ENCODE peak calls at places on chromosomes 5 and 9, in five cellular contexts. One of them, this sample, is unnamed. For H3K27me3, the result is how much of the 10 kb centered on the place peaks cover.

GRCh38 chr9:11992866-11993265 is 700.3 kb upstream of the TYRP1 start:
- DNase-seq in heart left ventricle: no peak
- DNase-seq in mammary epithelial cell: no peak
- DNase-seq in tibial nerve: no peak
- DNase-seq in right atrium auricular region: no peak
- DNase-seq in this sample: no peak

GRCh38 chr5:114419941-114420340 is 58.1 kb downstream of the KCNN2 start:
- DNase-seq in heart left ventricle: no peak
- DNase-seq in mammary epithelial cell: no peak
- DNase-seq in tibial nerve: no peak
- DNase-seq in right atrium auricular region: no peak
- DNase-seq in this sample: no peak

GRCh38 chr9:89278997-89279739 is 31.8 kb upstream of the CKS2 start:
- DNase-seq in heart left ventricle: no peak
- DNase-seq in mammary epithelial cell: peak
- DNase-seq in tibial nerve: peak
- DNase-seq in right atrium auricular region: no peak
- DNase-seq in this sample: no peak

GRCh38 chr9:128005938-128006337 is 25.1 kb upstream of the EEIG1 start:
- DNase-seq in heart left ventricle: peak
- DNase-seq in mammary epithelial cell: no peak
- DNase-seq in tibial nerve: no peak
- DNase-seq in right atrium auricular region: no peak
- DNase-seq in this sample: peak

GRCh38 chr9:5336683-5337082 is 3.0 kb downstream of the RLN1 start:
- DNase-seq in heart left ventricle: no peak
- DNase-seq in mammary epithelial cell: no peak
- DNase-seq in tibial nerve: no peak
- DNase-seq in right atrium auricular region: no peak
- DNase-seq in this sample: no peak

GRCh38 chr9:87069690-87070089 is 122.4 kb upstream of the GAS1 start:
- DNase-seq in heart left ventricle: no peak
- DNase-seq in mammary epithelial cell: no peak
- DNase-seq in tibial nerve: no peak
- DNase-seq in right atrium auricular region: no peak
- DNase-seq in this sample: no peak

GRCh38 chr5:93611900-93612898 is 29.2 kb downstream of the NR2F1 start:
- DNase-seq in heart left ventricle: no peak
- DNase-seq in mammary epithelial cell: peak
- DNase-seq in tibial nerve: no peak
- DNase-seq in right atrium auricular region: no peak
- DNase-seq in this sample: no peak

GRCh38 chr5:78698218-78698751 is 49.7 kb upstream of the LHFPL2 start:
- DNase-seq in heart left ventricle: peak
- DNase-seq in mammary epithelial cell: peak
- DNase-seq in tibial nerve: peak
- DNase-seq in right atrium auricular region: peak
- DNase-seq in this sample: peak

GRCh38 chr5:11496127-11496719 is 408.0 kb downstream of the CTNND2 start:
- DNase-seq in heart left ventricle: no peak
- DNase-seq in mammary epithelial cell: peak
- DNase-seq in tibial nerve: no peak
- DNase-seq in right atrium auricular region: no peak
- DNase-seq in this sample: no peak

GRCh38 chr9:738209-738915 is 103.1 kb upstream of the DMRT1 start:
- DNase-seq in heart left ventricle: peak
- DNase-seq in mammary epithelial cell: peak
- DNase-seq in tibial nerve: no peak
- DNase-seq in right atrium auricular region: peak
- DNase-seq in this sample: peak

GRCh38 chr9:70229579-70229978 is 29.2 kb upstream of the SMC5 start:
- DNase-seq in heart left ventricle: no peak
- DNase-seq in mammary epithelial cell: peak
- DNase-seq in tibial nerve: no peak
- DNase-seq in right atrium auricular region: no peak
- DNase-seq in this sample: no peak

GRCh38 chr5:180540050-180540694 is 46.0 kb downstream of the CNOT6 start:
- DNase-seq in heart left ventricle: no peak
- DNase-seq in mammary epithelial cell: no peak
- DNase-seq in tibial nerve: no peak
- DNase-seq in right atrium auricular region: no peak
- DNase-seq in this sample: no peak

GRCh38 chr9:133956520-133957076 is 35.5 kb downstream of the VAV2 start:
- DNase-seq in heart left ventricle: no peak
- DNase-seq in mammary epithelial cell: peak
- DNase-seq in tibial nerve: no peak
- DNase-seq in right atrium auricular region: no peak
- DNase-seq in this sample: no peak

GRCh38 chr9:89721971-89722530 is 117.2 kb downstream of the GADD45G start:
- DNase-seq in heart left ventricle: no peak
- DNase-seq in mammary epithelial cell: no peak
- DNase-seq in tibial nerve: no peak
- DNase-seq in right atrium auricular region: no peak
- DNase-seq in this sample: no peak

GRCh38 chr9:76615149-76615548 is 149.1 kb upstream of the PCA3 start:
- DNase-seq in heart left ventricle: no peak
- DNase-seq in mammary epithelial cell: no peak
- DNase-seq in tibial nerve: no peak
- DNase-seq in right atrium auricular region: no peak
- DNase-seq in this sample: no peak

GRCh38 chr9:35370241-35370640 is 119.7 kb upstream of the RUSC2 start:
- DNase-seq in heart left ventricle: no peak
- DNase-seq in mammary epithelial cell: no peak
- DNase-seq in tibial nerve: no peak
- DNase-seq in right atrium auricular region: no peak
- DNase-seq in this sample: no peak

GRCh38 chr5:117588611-117589010 is 1014.0 kb upstream of the SEMA6A start:
- DNase-seq in heart left ventricle: no peak
- DNase-seq in mammary epithelial cell: no peak
- DNase-seq in tibial nerve: no peak
- DNase-seq in right atrium auricular region: no peak
- DNase-seq in this sample: no peak

GRCh38 chr5:39106332-39106731 is 32.1 kb upstream of the RICTOR start:
- DNase-seq in heart left ventricle: no peak
- DNase-seq in mammary epithelial cell: no peak
- DNase-seq in tibial nerve: no peak
- DNase-seq in right atrium auricular region: no peak
- DNase-seq in this sample: no peak
- TF ChIP-seq CTCF in heart left ventricle: no peak
- TF ChIP-seq CTCF in mammary epithelial cell: peak
- TF ChIP-seq CTCF in tibial nerve: peak
- TF ChIP-seq CTCF in right atrium auricular region: peak
- TF ChIP-seq CTCF in this sample: no peak

GRCh38 chr9:116280529-116280928 is 126.9 kb downstream of the PAPPA start:
- DNase-seq in heart left ventricle: no peak
- DNase-seq in mammary epithelial cell: peak
- DNase-seq in tibial nerve: no peak
- DNase-seq in right atrium auricular region: no peak
- DNase-seq in this sample: no peak

GRCh38 chr9:116276651-116277121 is 123.1 kb downstream of the PAPPA start:
- DNase-seq in heart left ventricle: no peak
- DNase-seq in mammary epithelial cell: no peak
- DNase-seq in tibial nerve: no peak
- DNase-seq in right atrium auricular region: no peak
- DNase-seq in this sample: no peak

GRCh38 chr9:116282598-116282997 is 129.0 kb downstream of the PAPPA start:
- DNase-seq in heart left ventricle: no peak
- DNase-seq in mammary epithelial cell: no peak
- DNase-seq in tibial nerve: no peak
- DNase-seq in right atrium auricular region: no peak
- DNase-seq in this sample: no peak

GRCh38 chr9:116278326-116278725 is 124.7 kb downstream of the PAPPA start:
- DNase-seq in heart left ventricle: no peak
- DNase-seq in mammary epithelial cell: no peak
- DNase-seq in tibial nerve: no peak
- DNase-seq in right atrium auricular region: no peak
- DNase-seq in this sample: no peak

GRCh38 chr9:116279230-116279629 is 125.6 kb downstream of the PAPPA start:
- DNase-seq in heart left ventricle: no peak
- DNase-seq in mammary epithelial cell: no peak
- DNase-seq in tibial nerve: no peak
- DNase-seq in right atrium auricular region: no peak
- DNase-seq in this sample: no peak
- H3K27me3 ChIP-seq in heart left ventricle: under half
- H3K27me3 ChIP-seq in mammary epithelial cell: under half
- H3K27me3 ChIP-seq in tibial nerve: under half
- H3K27me3 ChIP-seq in right atrium auricular region: under half
- H3K27me3 ChIP-seq in this sample: under half

GRCh38 chr9:36632892-36633291 is 60.2 kb downstream of the MELK start:
- DNase-seq in heart left ventricle: no peak
- DNase-seq in mammary epithelial cell: peak
- DNase-seq in tibial nerve: no peak
- DNase-seq in right atrium auricular region: no peak
- DNase-seq in this sample: no peak
- TF ChIP-seq CTCF in heart left ventricle: peak
- TF ChIP-seq CTCF in mammary epithelial cell: peak
- TF ChIP-seq CTCF in tibial nerve: peak
- TF ChIP-seq CTCF in right atrium auricular region: peak
- TF ChIP-seq CTCF in this sample: no peak

GRCh38 chr9:136686794-136687711 is at the start of gene AGPAT2:
- DNase-seq in heart left ventricle: peak
- DNase-seq in mammary epithelial cell: peak
- DNase-seq in tibial nerve: peak
- DNase-seq in right atrium auricular region: peak
- DNase-seq in this sample: peak
- H3K27me3 ChIP-seq in heart left ventricle: under half
- H3K27me3 ChIP-seq in mammary epithelial cell: under half
- H3K27me3 ChIP-seq in tibial nerve: under half
- H3K27me3 ChIP-seq in right atrium auricular region: under half
- H3K27me3 ChIP-seq in this sample: under half

DNA sequence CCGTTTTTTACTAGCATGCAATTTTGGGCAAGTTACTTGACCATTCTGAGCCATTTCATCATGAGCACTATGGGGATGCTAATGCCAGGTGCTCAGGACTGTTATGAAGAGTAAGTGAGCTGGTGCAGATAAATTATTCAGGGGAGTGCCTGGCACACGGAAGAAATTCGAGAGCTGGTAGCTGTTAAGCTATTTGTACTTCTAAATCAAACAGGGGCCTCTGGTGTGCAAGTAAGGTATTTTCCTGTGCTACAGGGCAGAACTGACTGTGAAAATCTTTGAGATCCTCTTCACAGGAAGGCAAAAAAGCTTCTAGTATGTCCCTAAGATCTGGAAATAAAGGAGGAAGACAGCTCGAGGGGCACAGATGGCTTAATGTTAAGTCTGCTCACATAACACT is 106.3 kb upstream of the SPOCK1 start:
- DNase-seq in heart left ventricle: no peak
- DNase-seq in mammary epithelial cell: peak
- DNase-seq in tibial nerve: no peak
- DNase-seq in right atrium auricular region: no peak
- DNase-seq in this sample: no peak
- TF ChIP-seq CTCF in heart left ventricle: no peak
- TF ChIP-seq CTCF in mammary epithelial cell: peak
- TF ChIP-seq CTCF in tibial nerve: no peak
- TF ChIP-seq CTCF in right atrium auricular region: peak
- TF ChIP-seq CTCF in this sample: no peak

GRCh38 chr5:159833846-159834245 is 82.4 kb upstream of the ADRA1B start:
- DNase-seq in heart left ventricle: no peak
- DNase-seq in mammary epithelial cell: no peak
- DNase-seq in tibial nerve: no peak
- DNase-seq in right atrium auricular region: no peak
- DNase-seq in this sample: no peak
- H3K27me3 ChIP-seq in heart left ventricle: under half
- H3K27me3 ChIP-seq in mammary epithelial cell: under half
- H3K27me3 ChIP-seq in tibial nerve: under half
- H3K27me3 ChIP-seq in right atrium auricular region: under half
- H3K27me3 ChIP-seq in this sample: under half

DNA sequence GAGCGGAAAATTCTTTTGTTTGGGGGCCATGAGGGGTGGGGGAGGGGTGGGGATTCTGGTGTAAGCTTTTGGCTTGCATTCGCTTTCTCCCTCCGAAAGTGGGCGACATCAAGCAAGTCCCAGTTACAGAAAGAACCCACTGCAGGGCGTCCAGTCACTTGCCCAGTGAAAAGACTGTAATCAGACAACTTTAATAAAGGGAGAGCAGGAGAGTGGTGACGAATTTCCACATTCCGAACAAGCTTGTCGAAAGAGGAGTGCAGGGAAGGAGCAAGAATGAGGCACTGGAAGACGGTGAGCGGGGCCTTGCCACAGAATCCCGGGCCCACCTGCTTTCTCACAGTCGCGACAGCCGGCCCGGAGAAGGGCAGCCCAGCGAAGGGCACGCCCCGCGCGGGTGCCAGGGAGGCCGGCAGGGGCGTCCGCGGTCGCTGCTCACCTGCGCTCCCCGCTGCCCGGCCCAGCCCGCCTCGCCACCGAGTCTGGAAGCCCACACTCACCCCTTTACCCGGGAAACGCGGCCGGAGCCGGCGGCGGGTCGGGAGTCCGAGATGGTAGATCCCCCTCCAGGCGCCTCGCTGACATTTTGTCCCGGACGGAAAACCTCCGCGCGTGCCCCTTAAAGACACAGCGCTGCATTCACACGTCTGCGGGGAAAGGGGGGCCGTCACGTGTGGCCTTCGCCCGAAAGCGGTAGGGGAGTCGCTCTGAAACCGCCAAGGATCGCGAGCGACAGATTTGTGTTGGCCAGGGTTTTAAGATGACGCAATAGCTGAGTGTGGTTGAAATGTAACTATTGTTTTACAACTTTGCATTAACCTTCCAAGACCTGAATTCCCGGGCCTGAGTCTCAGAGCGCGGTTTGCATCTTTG is at the start of gene ZBED3:
- DNase-seq in heart left ventricle: peak
- DNase-seq in mammary epithelial cell: peak
- DNase-seq in tibial nerve: peak
- DNase-seq in right atrium auricular region: peak
- DNase-seq in this sample: peak
- TF ChIP-seq CTCF in heart left ventricle: no peak
- TF ChIP-seq CTCF in mammary epithelial cell: peak
- TF ChIP-seq CTCF in tibial nerve: peak
- TF ChIP-seq CTCF in right atrium auricular region: no peak
- TF ChIP-seq CTCF in this sample: peak

GRCh38 chr5:173234129-173234793 is 745 bp downstream of the NKX2-5 start:
- DNase-seq in heart left ventricle: no peak
- DNase-seq in mammary epithelial cell: no peak
- DNase-seq in tibial nerve: no peak
- DNase-seq in right atrium auricular region: no peak
- DNase-seq in this sample: no peak

GRCh38 chr5:173231996-173232498 is 3.0 kb downstream of the NKX2-5 start:
- DNase-seq in heart left ventricle: no peak
- DNase-seq in mammary epithelial cell: no peak
- DNase-seq in tibial nerve: no peak
- DNase-seq in right atrium auricular region: no peak
- DNase-seq in this sample: no peak

GRCh38 chr5:173231381-173231766 is 3.6 kb downstream of the NKX2-5 start:
- DNase-seq in heart left ventricle: no peak
- DNase-seq in mammary epithelial cell: no peak
- DNase-seq in tibial nerve: no peak
- DNase-seq in right atrium auricular region: no peak
- DNase-seq in this sample: no peak

GRCh38 chr5:173233347-173234128 is 1.5 kb downstream of the NKX2-5 start:
- DNase-seq in heart left ventricle: no peak
- DNase-seq in mammary epithelial cell: no peak
- DNase-seq in tibial nerve: no peak
- DNase-seq in right atrium auricular region: no peak
- DNase-seq in this sample: no peak

GRCh38 chr5:173232499-173233346 is 2.3 kb downstream of the NKX2-5 start:
- DNase-seq in heart left ventricle: no peak
- DNase-seq in mammary epithelial cell: no peak
- DNase-seq in tibial nerve: no peak
- DNase-seq in right atrium auricular region: no peak
- DNase-seq in this sample: no peak
- H3K27me3 ChIP-seq in heart left ventricle: under half
- H3K27me3 ChIP-seq in mammary epithelial cell: half or more
- H3K27me3 ChIP-seq in tibial nerve: under half
- H3K27me3 ChIP-seq in right atrium auricular region: under half
- H3K27me3 ChIP-seq in this sample: half or more